ENCODE peak calls at places on chromosomes 6 and 20, in four cellular contexts. One of them, this sample, is unnamed.

GRCh38 chr20:919491-919916 is 3.4 kb upstream of the ANGPT4 start:
- DNase-seq in T-helper 22 cell: no peak
- DNase-seq in AG04450: no peak
- DNase-seq in NCI-H510A treated with DMSO at 0.1 percent for 48 hours: no peak
- DNase-seq in this sample: no peak

GRCh38 chr20:50575869-50576720 is 65.9 kb downstream of the PTPN1 start:
- DNase-seq in T-helper 22 cell: peak
- DNase-seq in AG04450: no peak
- DNase-seq in NCI-H510A treated with DMSO at 0.1 percent for 48 hours: peak
- DNase-seq in this sample: no peak

GRCh38 chr20:64055396-64055892 is 6.0 kb upstream of the SOX18 start:
- DNase-seq in T-helper 22 cell: no peak
- DNase-seq in AG04450: no peak
- DNase-seq in NCI-H510A treated with DMSO at 0.1 percent for 48 hours: no peak
- DNase-seq in this sample: no peak

GRCh38 chr20:32466739-32467505 is 108.8 kb downstream of the ASXL1 start:
- DNase-seq in T-helper 22 cell: no peak
- DNase-seq in AG04450: no peak
- DNase-seq in NCI-H510A treated with DMSO at 0.1 percent for 48 hours: no peak
- DNase-seq in this sample: no peak

GRCh38 chr20:38888059-38888831 is 38.0 kb upstream of the FAM83D start:
- DNase-seq in T-helper 22 cell: no peak
- DNase-seq in AG04450: no peak
- DNase-seq in NCI-H510A treated with DMSO at 0.1 percent for 48 hours: no peak
- DNase-seq in this sample: no peak

GRCh38 chr6:113092795-113093194 is 745.7 kb downstream of the RFPL4B start:
- DNase-seq in T-helper 22 cell: no peak
- DNase-seq in AG04450: no peak
- DNase-seq in NCI-H510A treated with DMSO at 0.1 percent for 48 hours: no peak
- DNase-seq in this sample: no peak

GRCh38 chr6:108945686-108946158 is 97.5 kb downstream of the ARMC2 start:
- DNase-seq in T-helper 22 cell: no peak
- DNase-seq in AG04450: no peak
- DNase-seq in NCI-H510A treated with DMSO at 0.1 percent for 48 hours: no peak
- DNase-seq in this sample: no peak

GRCh38 chr6:10099086-10099499 is 315.8 kb downstream of the TFAP2A start:
- DNase-seq in T-helper 22 cell: no peak
- DNase-seq in AG04450: no peak
- DNase-seq in NCI-H510A treated with DMSO at 0.1 percent for 48 hours: no peak
- DNase-seq in this sample: no peak

GRCh38 chr6:1869766-1870165 is 260.1 kb downstream of the FOXC1 start:
- DNase-seq in T-helper 22 cell: no peak
- DNase-seq in AG04450: no peak
- DNase-seq in NCI-H510A treated with DMSO at 0.1 percent for 48 hours: no peak
- DNase-seq in this sample: no peak

GRCh38 chr6:35096129-35096852 is 44.8 kb downstream of the TCP11 start:
- DNase-seq in T-helper 22 cell: no peak
- DNase-seq in AG04450: peak
- DNase-seq in NCI-H510A treated with DMSO at 0.1 percent for 48 hours: peak
- DNase-seq in this sample: peak

GRCh38 chr6:80364206-80364605 is 257.7 kb downstream of the BCKDHB start:
- DNase-seq in T-helper 22 cell: no peak
- DNase-seq in AG04450: no peak
- DNase-seq in NCI-H510A treated with DMSO at 0.1 percent for 48 hours: no peak
- DNase-seq in this sample: no peak

This sample was measured in BJ.